ENCODE peak calls at places on chromosome 13, in seven cellular contexts. P is transverse colon, Q is suprapubic skin, G is NCI-H1694, O is Ammon's horn, H is OCI-M1, J is fibroblast of the conjunctiva. R is an unnamed sample.

GRCh38 chr13:113080361-113080831 is 25.2 kb upstream of the F7 start:
- DNase-seq in P (no peak), Q (no peak), G (no peak), O (no peak), H (no peak), J (no peak), R (no peak)

GRCh38 chr13:73967397-73968165 is 166.6 kb downstream of the KLF12 start:
- DNase-seq in P (no peak), Q (no peak), G (no peak), O (no peak), H (peak), J (no peak), R (no peak)

GRCh38 chr13:74040200-74040599 is 94.0 kb downstream of the KLF12 start:
- DNase-seq in P (peak), Q (no peak), G (no peak), O (peak), H (peak), J (peak), R (no peak)

GRCh38 chr13:113586661-113587479 is 2.3 kb downstream of the TFDP1 start:
- DNase-seq in P (peak), Q (peak), G (no peak), O (no peak), H (no peak), J (no peak), R (no peak)

GRCh38 chr13:24842533-24843278 is 78.7 kb downstream of the RNF17 start:
- DNase-seq in P (no peak), Q (no peak), G (no peak), O (no peak), H (peak), J (no peak), R (no peak)

GRCh38 chr13:67023088-67023893 is 206.8 kb downstream of the PCDH9 start:
- DNase-seq in P (no peak), Q (no peak), G (no peak), O (no peak), H (peak), J (peak), R (no peak)

GRCh38 chr13:65339236-65339635 is 1890.9 kb downstream of the PCDH9 start:
- DNase-seq in P (no peak), Q (no peak), G (no peak), O (no peak), H (no peak), J (no peak), R (no peak)

GRCh38 chr13:107348471-107348870 is 780.5 kb upstream of the ARGLU1 start:
- DNase-seq in P (no peak), Q (no peak), G (no peak), O (no peak), H (no peak), J (no peak), R (no peak)

GRCh38 chr13:113472355-113473025 is 18.0 kb downstream of the DCUN1D2 start:
- DNase-seq in P (no peak), Q (no peak), G (no peak), O (no peak), H (no peak), J (no peak), R (no peak)

GRCh38 chr13:108194435-108194936 is 20.9 kb downstream of the LIG4 start:
- DNase-seq in P (no peak), Q (no peak), G (no peak), O (no peak), H (no peak), J (no peak), R (no peak)

GRCh38 chr13:107113387-107113786 is 545.5 kb upstream of the ARGLU1 start:
- DNase-seq in P (no peak), Q (no peak), G (no peak), O (no peak), H (no peak), J (no peak), R (no peak)

GRCh38 chr13:46934749-46935148 is 37.9 kb upstream of the HTR2A start:
- DNase-seq in P (no peak), Q (no peak), G (no peak), O (no peak), H (no peak), J (no peak), R (no peak)

GRCh38 chr13:98915563-98916348 is 62.1 kb downstream of the DOCK9 start:
- DNase-seq in P (no peak), Q (no peak), G (no peak), O (no peak), H (no peak), J (no peak), R (no peak)